ENCODE peak calls at places on chromosomes 2 and 18, in five cellular contexts. Z is A549, L is K562, O is GM12878, M is HepG2. D is an unnamed sample.

GRCh38 chr18:61209802-61210201 is 123.4 kb upstream of the CDH20 start:
- DNase-seq in Z (no peak), L (no peak), O (no peak), M (no peak), D (no peak)

GRCh38 chr18:13216732-13217465 is 1.7 kb upstream of the LDLRAD4 start:
- DNase-seq in Z (no peak), L (peak; percentile 37), O (no peak), M (no peak), D (peak; percentile 61)

GRCh38 chr2:187232749-187233148 is 215.3 kb downstream of the CALCRL start:
- DNase-seq in Z (no peak), L (no peak), O (no peak), M (no peak), D (no peak)

GRCh38 chr2:80887923-80888322 is 583.4 kb upstream of the LRRTM1 start:
- DNase-seq in Z (no peak), L (no peak), O (no peak), M (no peak), D (no peak)

GRCh38 chr2:106158871-106159270 is 35.2 kb downstream of the UXS1 start:
- DNase-seq in Z (no peak), L (no peak), O (no peak), M (no peak), D (no peak)

GRCh38 chr2:221641181-221641871 is 69.2 kb upstream of the EPHA4 start:
- DNase-seq in Z (no peak), L (no peak), O (no peak), M (no peak), D (no peak)

GRCh38 chr2:191539068-191539467 is 138.9 kb upstream of the NABP1 start:
- DNase-seq in Z (peak; percentile 23), L (peak; percentile 10), O (no peak), M (no peak), D (peak; percentile 71)

GRCh38 chr2:101619191-101619591 is 78.3 kb upstream of the MAP4K4 start:
- DNase-seq in Z (no peak), L (no peak), O (no peak), M (no peak), D (no peak)

GRCh38 chr2:67565761-67566160 is 168.6 kb downstream of the ETAA1 start:
- DNase-seq in Z (peak; percentile 54), L (no peak), O (no peak), M (no peak), D (no peak)

GRCh38 chr2:238527565-238527964 is 100.8 kb downstream of the ASB1 start:
- DNase-seq in Z (peak; percentile 64), L (no peak), O (no peak), M (no peak), D (no peak)

GRCh38 chr2:43224131-43224570 is 2.3 kb downstream of the ZFP36L2 start:
- DNase-seq in Z (peak; percentile 87), L (no peak), O (no peak), M (peak; percentile 71), D (peak; percentile 85)

GRCh38 chr2:201794261-201794660 is 12.1 kb upstream of the CDK15 start:
- DNase-seq in Z (no peak), L (no peak), O (no peak), M (no peak), D (no peak)

GRCh38 chr2:54457326-54458023 is 1.3 kb downstream of the SPTBN1 start:
- DNase-seq in Z (peak; percentile 39), L (no peak), O (no peak), M (peak; percentile 59), D (peak; percentile 78)

GRCh38 chr2:65700004-65700651 is 267.7 kb upstream of the SPRED2 start:
- DNase-seq in Z (no peak), L (no peak), O (no peak), M (no peak), D (no peak)

GRCh38 chr2:161952722-161953322 is 121.2 kb downstream of the DPP4 start:
- DNase-seq in Z (no peak), L (no peak), O (no peak), M (no peak), D (no peak)

GRCh38 chr2:182324665-182325064 is 102.2 kb downstream of the PDE1A start:
- DNase-seq in Z (peak; percentile 26), L (no peak), O (no peak), M (no peak), D (no peak)

GRCh38 chr2:42794271-42795046 is 2.1 kb upstream of the HAAO start:
- DNase-seq in Z (peak; percentile 64), L (peak; percentile 38), O (no peak), M (peak; percentile 86), D (peak; percentile 80)

GRCh38 chr18:44733069-44733753 is 52.5 kb downstream of the SETBP1 start:
- DNase-seq in Z (peak; percentile 17), L (no peak), O (no peak), M (no peak), D (no peak)

GRCh38 chr18:27136208-27136535 is 48.9 kb downstream of the CHST9 start:
- DNase-seq in Z (peak; percentile 28), L (no peak), O (no peak), M (peak; percentile 86), D (peak; percentile 76)

GRCh38 chr2:27049422-27050280 is 1.8 kb upstream of the AGBL5 start:
- DNase-seq in Z (no peak), L (no peak), O (no peak), M (no peak), D (peak; percentile 37)

GRCh38 chr2:201118957-201119848 is 3.2 kb downstream of the CFLAR start:
- DNase-seq in Z (no peak), L (no peak), O (no peak), M (no peak), D (peak; percentile 61)

GRCh38 chr2:123165616-123166015 is 859.5 kb upstream of the CNTNAP5 start:
- DNase-seq in Z (no peak), L (no peak), O (no peak), M (no peak), D (no peak)

GRCh38 chr2:68088950-68089349 is 26.1 kb upstream of the C1D start:
- DNase-seq in Z (no peak), L (no peak), O (no peak), M (no peak), D (no peak)

GRCh38 chr2:234373060-234373459 is 123.8 kb downstream of the ARL4C start:
- DNase-seq in Z (peak; percentile 39), L (no peak), O (no peak), M (no peak), D (no peak)

GRCh38 chr2:186718122-186718521 is 24.3 kb downstream of the FAM171B start:
- DNase-seq in Z (no peak), L (no peak), O (no peak), M (no peak), D (no peak)

GRCh38 chr2:655626-656025 is 21.6 kb downstream of the TMEM18 start:
- DNase-seq in Z (no peak), L (no peak), O (no peak), M (no peak), D (no peak)

GRCh38 chr2:72949045-72949444 is 31.7 kb downstream of the EMX1 start:
- DNase-seq in Z (no peak), L (no peak), O (no peak), M (no peak), D (no peak)

GRCh38 chr18:79532690-79533058 is 136.9 kb downstream of the NFATC1 start:
- DNase-seq in Z (no peak), L (no peak), O (no peak), M (no peak), D (no peak)

GRCh38 chr2:128734521-128735295 is 416.0 kb upstream of the HS6ST1 start:
- DNase-seq in Z (no peak), L (no peak), O (no peak), M (no peak), D (peak; percentile 61)
- TF ChIP-seq REST in Z (no peak), L (no peak), O (no peak), M (no peak), D (no peak)

GRCh38 chr2:159635006-159635746 is 18.8 kb upstream of the BAZ2B start:
- DNase-seq in Z (no peak), L (no peak), O (no peak), M (no peak), D (no peak)
- TF ChIP-seq JUNB in Z (no peak), L (no peak), O (no peak), M (no peak), D (no peak)

GRCh38 chr18:49011291-49011746 is 60.6 kb upstream of the SMAD7 start:
- DNase-seq in Z (no peak), L (no peak), O (no peak), M (no peak), D (no peak)
- TF ChIP-seq CTCF in Z (no peak), L (no peak), O (no peak), M (no peak), D (no peak)

GRCh38 chr2:216793386-216793785 is 66.5 kb downstream of the TNP1 start:
- DNase-seq in Z (no peak), L (no peak), O (no peak), M (no peak), D (no peak)

GRCh38 chr2:216789088-216789487 is 70.8 kb downstream of the TNP1 start:
- DNase-seq in Z (no peak), L (no peak), O (no peak), M (no peak), D (no peak)

GRCh38 chr2:216796096-216796840 is 63.6 kb downstream of the TNP1 start:
- DNase-seq in Z (no peak), L (no peak), O (no peak), M (no peak), D (no peak)

GRCh38 chr2:216791303-216791702 is 68.6 kb downstream of the TNP1 start:
- DNase-seq in Z (no peak), L (no peak), O (no peak), M (no peak), D (no peak)

DNA sequence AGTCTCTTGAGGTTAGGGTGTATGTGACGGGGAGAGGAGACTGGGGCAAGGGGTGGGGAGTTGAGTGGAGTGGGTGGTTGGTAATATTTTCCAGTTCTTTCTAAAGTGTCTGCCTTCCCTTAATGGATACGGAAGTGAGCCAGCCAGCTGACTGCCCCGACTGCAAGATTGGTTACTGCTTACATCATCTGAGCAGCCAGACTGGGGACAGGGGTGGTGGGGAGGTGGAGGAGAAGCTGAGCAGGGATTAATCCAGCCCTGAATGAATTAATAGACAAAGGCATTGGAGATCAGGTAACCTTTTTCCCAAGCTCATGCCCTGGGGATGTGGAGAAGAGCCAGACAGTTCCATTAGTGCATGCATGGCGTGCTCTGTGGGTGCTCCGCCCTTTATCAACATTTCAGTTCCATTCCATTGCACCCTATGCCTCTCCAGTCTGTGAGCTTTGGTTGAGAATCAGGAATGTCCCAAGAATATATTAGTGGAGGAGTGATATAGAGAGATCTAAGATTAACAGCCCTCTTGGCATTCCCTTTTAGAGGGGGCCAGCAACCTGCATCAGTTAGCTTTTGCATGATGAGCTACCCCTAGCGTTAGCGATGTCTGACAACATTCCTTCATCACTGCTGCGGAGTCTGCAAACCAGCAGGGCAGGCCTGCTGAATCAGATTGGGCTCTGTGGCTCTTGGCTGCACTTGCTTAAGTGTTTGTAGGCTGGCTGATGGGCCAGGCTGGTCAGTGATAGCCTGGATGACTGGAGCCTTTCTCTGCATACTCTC is 67.5 kb downstream of the TNP1 start:
- DNase-seq in Z (no peak), L (no peak), O (no peak), M (no peak), D (peak; percentile 30)
- TF ChIP-seq REST in Z (no peak), L (no peak), O (no peak), M (no peak), D (no peak)